ENCODE peak calls at places on chromosomes 5 and 9, in seven cellular contexts. T is spleen; V is B cell; Q is stimulated activated CD4-positive, alpha-beta T cell treated with anti-CD3 and anti-CD28 coated beads, Interleukin-15, amount 100 ng/mL, for 48 hours; A is cardiac fibroblast; H is activated T-cell treated with anti-CD3 and anti-CD28 coated beads, Interleukin-2, amount 50 U/mL, for 24 hours; B is mesendoderm. W is an unnamed sample.

GRCh38 chr5:171157233-171157632 is 151.8 kb upstream of the TLX3 start:
- DNase-seq in B (no peak), H (no peak), V (no peak), A (peak; percentile 18), T (no peak), Q (no peak), W (no peak)

GRCh38 chr5:57103317-57103907 is 70.4 kb upstream of the GPBP1 start:
- DNase-seq in H (no peak), B (no peak), T (no peak), V (no peak), A (no peak), Q (no peak), W (no peak)

GRCh38 chr9:124309665-124310064 is 51.9 kb downstream of the NEK6 start:
- DNase-seq in H (no peak), B (peak; percentile 96), A (peak; percentile 98), Q (no peak), V (no peak), T (no peak), W (no peak)

GRCh38 chr9:115220339-115221009 is 102.5 kb upstream of the TNC start:
- DNase-seq in B (peak; percentile 68), A (no peak), H (no peak), V (no peak), Q (no peak), T (no peak), W (no peak)

GRCh38 chr5:130964238-130965192 is 200.5 kb downstream of the HINT1 start:
- DNase-seq in V (no peak), A (no peak), T (no peak), Q (no peak), B (no peak), H (no peak), W (no peak)

GRCh38 chr5:75681125-75681830 is 36.0 kb downstream of the POC5 start:
- DNase-seq in T (no peak), H (no peak), B (peak; percentile 30), Q (no peak), V (peak; percentile 14), A (peak; percentile 66), W (no peak)

GRCh38 chr5:31531543-31531887 is 378 bp downstream of the DROSHA start:
- DNase-seq in A (peak; percentile 21), H (no peak), T (peak; percentile 86), B (no peak), Q (no peak), V (peak; percentile 25), W (no peak)

GRCh38 chr9:127074561-127075548 is 47.6 kb downstream of the ANGPTL2 start:
- DNase-seq in Q (no peak), H (no peak), B (no peak), T (no peak), V (no peak), A (no peak), W (no peak)

GRCh38 chr5:15601274-15601673 is 101.3 kb downstream of the FBXL7 start:
- DNase-seq in H (no peak), Q (no peak), A (no peak), T (no peak), B (peak; percentile 38), V (no peak), W (no peak)

GRCh38 chr5:424259-425110 is 18.5 kb upstream of the EXOC3 start:
- DNase-seq in A (no peak), H (peak; percentile 29), B (no peak), Q (no peak), T (peak; percentile 74), V (no peak), W (peak; percentile 66)

GRCh38 chr9:93235278-93235960 is 51.5 kb downstream of the WNK2 start:
- DNase-seq in B (no peak), V (no peak), A (no peak), H (no peak), T (no peak), Q (no peak), W (no peak)

GRCh38 chr9:100064872-100065581 is 33.8 kb downstream of the ERP44 start:
- DNase-seq in V (no peak), B (no peak), H (no peak), T (no peak), Q (no peak), A (peak; percentile 88), W (no peak)

GRCh38 chr9:4220361-4220760 is 79.5 kb downstream of the GLIS3 start:
- DNase-seq in V (no peak), H (no peak), Q (no peak), B (no peak), T (no peak), A (no peak), W (no peak)

GRCh38 chr5:73228052-73228451 is 55.1 kb downstream of the TMEM174 start:
- DNase-seq in T (no peak), Q (no peak), B (no peak), A (no peak), V (no peak), H (no peak), W (no peak)

GRCh38 chr9:100575765-100576368 is 2.0 kb upstream of the CAVIN4 start:
- DNase-seq in V (no peak), H (no peak), T (no peak), Q (no peak), A (peak; percentile 78), B (no peak), W (no peak)

GRCh38 chr5:28216939-28217360 is 1178.6 kb upstream of the CDH9 start:
- DNase-seq in A (no peak), B (no peak), Q (no peak), H (no peak), V (no peak), T (no peak), W (no peak)

GRCh38 chr5:139711852-139712171 is 63.7 kb downstream of the CXXC5 start:
- DNase-seq in B (peak; percentile 75), H (no peak), T (peak; percentile 81), A (no peak), Q (no peak), V (no peak), W (peak; percentile 68)

GRCh38 chr5:133758641-133759040 is 146.3 kb upstream of the FSTL4 start:
- DNase-seq in T (no peak), V (no peak), H (no peak), Q (no peak), B (peak; percentile 16), A (no peak), W (no peak)

GRCh38 chr5:76625087-76625860 is 2.1 kb upstream of the F2RL2 start:
- DNase-seq in T (no peak), A (no peak), B (peak; percentile 87), H (no peak), V (no peak), Q (no peak), W (no peak)

GRCh38 chr9:121550569-121551512 is 51.2 kb upstream of the GGTA1 start:
- DNase-seq in Q (peak; percentile 72), B (peak; percentile 87), T (peak; percentile 94), A (peak; percentile 58), V (peak; percentile 81), H (peak; percentile 84), W (peak; percentile 89)

GRCh38 chr5:153480401-153480800 is 10.1 kb upstream of the GRIA1 start:
- DNase-seq in Q (no peak), H (no peak), A (peak; percentile 88), V (no peak), T (no peak), B (no peak), W (no peak)

GRCh38 chr9:33103381-33104110 is 27.1 kb upstream of the SMU1 start:
- DNase-seq in B (no peak), T (no peak), Q (no peak), A (peak; percentile 48), H (no peak), V (no peak), W (no peak)

GRCh38 chr5:142290574-142291299 is 34.1 kb downstream of the SPRY4 start:
- DNase-seq in Q (no peak), A (peak; percentile 64), T (no peak), B (peak; percentile 95), H (no peak), V (no peak), W (no peak)

GRCh38 chr5:74432240-74432639 is 208.3 kb downstream of the ENC1 start:
- DNase-seq in A (no peak), H (no peak), Q (no peak), T (no peak), V (no peak), B (no peak), W (no peak)

GRCh38 chr9:97773091-97773490 is 76.0 kb upstream of the XPA start:
- DNase-seq in H (no peak), B (no peak), T (no peak), Q (no peak), V (no peak), A (peak; percentile 14), W (no peak)

GRCh38 chr5:143771229-143772001 is 40.5 kb upstream of the HMHB1 start:
- DNase-seq in H (no peak), B (no peak), Q (no peak), A (no peak), T (no peak), V (no peak), W (no peak)

GRCh38 chr9:34513567-34514214 is 9.1 kb downstream of the ENHO start:
- DNase-seq in V (no peak), T (no peak), B (peak; percentile 86), Q (no peak), A (peak; percentile 19), H (no peak), W (no peak)

GRCh38 chr5:72179816-72180440 is 72.7 kb downstream of the MAP1B start:
- DNase-seq in H (no peak), B (no peak), T (no peak), Q (no peak), V (no peak), A (no peak), W (no peak)

GRCh38 chr5:127551410-127552041 is 34.1 kb downstream of the PRRC1 start:
- DNase-seq in A (no peak), V (no peak), T (no peak), B (no peak), Q (no peak), H (no peak), W (no peak)

GRCh38 chr9:89919171-89919681 is 314.4 kb downstream of the GADD45G start:
- DNase-seq in H (peak; percentile 55), T (no peak), V (peak; percentile 40), B (peak; percentile 95), Q (peak; percentile 40), A (no peak), W (no peak)

GRCh38 chr5:144844086-144844485 is 673.4 kb downstream of the KCTD16 start:
- DNase-seq in T (no peak), B (no peak), Q (no peak), V (no peak), A (no peak), H (no peak), W (no peak)

GRCh38 chr9:14661421-14662059 is 31.7 kb downstream of the ZDHHC21 start:
- DNase-seq in Q (no peak), H (no peak), T (no peak), V (no peak), A (peak; percentile 63), B (no peak), W (no peak)

GRCh38 chr5:97062046-97062445 is 80.4 kb downstream of the LIX1 start:
- DNase-seq in H (no peak), T (no peak), B (no peak), A (no peak), Q (no peak), V (no peak), W (no peak)

GRCh38 chr5:149831492-149831891 is 101.4 kb downstream of the PPARGC1B start:
- DNase-seq in V (no peak), B (no peak), A (peak; percentile 81), Q (peak; percentile 21), T (peak; percentile 27), H (peak; percentile 50), W (no peak)